ENCODE peak calls at places on chromosome X, in ten cellular contexts. K is KBM-7; B is MM.1S; U is HL-60; V is activated CD4-positive, alpha-beta T cell treated with anti-CD3 and anti-CD28 coated beads, Interleukin-2, amount 50 U/mL, for 1 hour; Q is psoas muscle; Z is AG10803; X is heart left ventricle; J is nucleus accumbens; O is amniotic stem cell. P is an unnamed sample.

GRCh38 chrX:132463411-132463810 is 25.4 kb downstream of the MBNL3 start:
- DNase-seq in K (peak; percentile 48), B (peak; percentile 64), U (no peak), V (no peak), Q (no peak), Z (no peak), X (no peak), J (no peak), O (no peak), P (no peak)

GRCh38 chrX:4925911-4926310 is 1212.5 kb upstream of the PRKX start:
- DNase-seq in K (no peak), B (no peak), U (no peak), V (no peak), Q (no peak), Z (no peak), X (no peak), J (no peak), O (no peak), P (no peak)

GRCh38 chrX:51461053-51462050 is 35.0 kb downstream of the NUDT11 start:
- DNase-seq in K (peak; percentile 51), B (peak; percentile 8), U (no peak), V (no peak), Q (no peak), Z (peak; percentile 32), X (no peak), J (no peak), O (no peak), P (peak; percentile 26)

GRCh38 chrX:136711147-136711546 is 63.2 kb downstream of the CD40LG start:
- DNase-seq in K (peak; percentile 58), B (peak; percentile 59), U (no peak), V (peak; percentile 8), Q (peak; percentile 67), Z (peak; percentile 44), X (peak; percentile 25), J (peak; percentile 1), O (peak; percentile 6), P (peak; percentile 27)

GRCh38 chrX:650274-650673 is 19.7 kb downstream of the SHOX start:
- DNase-seq in K (no peak), B (peak; percentile 10), U (no peak), V (no peak), Q (no peak), Z (no peak), X (no peak), J (no peak), O (no peak), P (no peak)

GRCh38 chrX:12702509-12703091 is 88.6 kb upstream of the PRPS2 start:
- DNase-seq in K (peak; percentile 53), B (no peak), U (no peak), V (no peak), Q (no peak), Z (no peak), X (no peak), J (no peak), O (no peak), P (no peak)

GRCh38 chrX:6095469-6095868 is 133.2 kb downstream of the NLGN4X start:
- DNase-seq in K (no peak), B (no peak), U (no peak), V (no peak), Q (no peak), Z (no peak), X (no peak), J (no peak), O (no peak), P (no peak)

GRCh38 chrX:9500584-9500983 is 35.7 kb downstream of the TBL1X start:
- DNase-seq in K (no peak), B (no peak), U (no peak), V (no peak), Q (no peak), Z (no peak), X (no peak), J (no peak), O (no peak), P (no peak)

GRCh38 chrX:53089224-53089842 is 4.6 kb upstream of the KANTR start:
- DNase-seq in K (peak; percentile 69), B (peak; percentile 44), U (no peak), V (no peak), Q (peak; percentile 63), Z (peak; percentile 63), X (peak; percentile 35), J (peak; percentile 44), O (peak; percentile 16), P (peak; percentile 37)

GRCh38 chrX:132676561-132677186 is 187.8 kb upstream of the MBNL3 start:
- DNase-seq in K (no peak), B (peak; percentile 30), U (no peak), V (no peak), Q (no peak), Z (no peak), X (no peak), J (no peak), O (no peak), P (no peak)

P was measured in GM03348.